ENCODE peak calls at places on chromosomes 1 and 21, in five cellular contexts. One of them, this sample, is unnamed.

GRCh38 chr1:214186118-214186517 is 94.8 kb upstream of the SMYD2 start:
- DNase-seq in upper lobe of right lung: no peak
- DNase-seq in CD8-positive, alpha-beta T cell: no peak
- DNase-seq in transverse colon: no peak
- DNase-seq in SK-N-SH: no peak
- DNase-seq in this sample: no peak

GRCh38 chr1:180136968-180137356 is 17.7 kb upstream of the QSOX1 start:
- DNase-seq in upper lobe of right lung: no peak
- DNase-seq in CD8-positive, alpha-beta T cell: no peak
- DNase-seq in transverse colon: no peak
- DNase-seq in SK-N-SH: no peak
- DNase-seq in this sample: no peak

GRCh38 chr1:14517813-14518180 is 80.7 kb upstream of the KAZN start:
- DNase-seq in upper lobe of right lung: no peak
- DNase-seq in CD8-positive, alpha-beta T cell: no peak
- DNase-seq in transverse colon: no peak
- DNase-seq in SK-N-SH: no peak
- DNase-seq in this sample: no peak

GRCh38 chr21:27787046-27787445 is 820.2 kb upstream of the ADAMTS5 start:
- DNase-seq in upper lobe of right lung: no peak
- DNase-seq in CD8-positive, alpha-beta T cell: no peak
- DNase-seq in transverse colon: no peak
- DNase-seq in SK-N-SH: no peak
- DNase-seq in this sample: no peak

GRCh38 chr21:35984654-35985366 is 75.5 kb downstream of the SETD4 start:
- DNase-seq in upper lobe of right lung: no peak
- DNase-seq in CD8-positive, alpha-beta T cell: no peak
- DNase-seq in transverse colon: no peak
- DNase-seq in SK-N-SH: no peak
- DNase-seq in this sample: no peak

GRCh38 chr1:184982002-184982954 is 8.0 kb upstream of the NIBAN1 start:
- DNase-seq in upper lobe of right lung: peak; percentile 85
- DNase-seq in CD8-positive, alpha-beta T cell: peak; percentile 70
- DNase-seq in transverse colon: peak; percentile 82
- DNase-seq in SK-N-SH: peak; percentile 65
- DNase-seq in this sample: peak; percentile 86

GRCh38 chr1:101914473-101915242 is 82.1 kb downstream of the OLFM3 start:
- DNase-seq in upper lobe of right lung: no peak
- DNase-seq in CD8-positive, alpha-beta T cell: no peak
- DNase-seq in transverse colon: no peak
- DNase-seq in SK-N-SH: no peak
- DNase-seq in this sample: no peak

GRCh38 chr1:152533327-152533938 is 19.2 kb downstream of the CRCT1 start:
- DNase-seq in upper lobe of right lung: no peak
- DNase-seq in CD8-positive, alpha-beta T cell: no peak
- DNase-seq in transverse colon: peak; percentile 56
- DNase-seq in SK-N-SH: peak; percentile 45
- DNase-seq in this sample: no peak

GRCh38 chr1:180854456-180854855 is 58.2 kb upstream of the KIAA1614 start:
- DNase-seq in upper lobe of right lung: no peak
- DNase-seq in CD8-positive, alpha-beta T cell: no peak
- DNase-seq in transverse colon: no peak
- DNase-seq in SK-N-SH: no peak
- DNase-seq in this sample: no peak

GRCh38 chr21:44926364-44927101 is 5.8 kb upstream of the ITGB2 start:
- DNase-seq in upper lobe of right lung: no peak
- DNase-seq in CD8-positive, alpha-beta T cell: peak; percentile 72
- DNase-seq in transverse colon: no peak
- DNase-seq in SK-N-SH: no peak
- DNase-seq in this sample: no peak

GRCh38 chr1:2044510-2045319 is 5.5 kb upstream of the PRKCZ start:
- DNase-seq in upper lobe of right lung: peak; percentile 87
- DNase-seq in CD8-positive, alpha-beta T cell: peak; percentile 71
- DNase-seq in transverse colon: peak; percentile 79
- DNase-seq in SK-N-SH: peak; percentile 97
- DNase-seq in this sample: peak; percentile 91

GRCh38 chr1:149917590-149918144 is at the start of gene SV2A:
- DNase-seq in upper lobe of right lung: no peak
- DNase-seq in CD8-positive, alpha-beta T cell: peak; percentile 51
- DNase-seq in transverse colon: peak; percentile 53
- DNase-seq in SK-N-SH: peak; percentile 95
- DNase-seq in this sample: peak; percentile 54

GRCh38 chr1:198907423-198907746 is 268.5 kb downstream of the PTPRC start:
- DNase-seq in upper lobe of right lung: no peak
- DNase-seq in CD8-positive, alpha-beta T cell: no peak
- DNase-seq in transverse colon: no peak
- DNase-seq in SK-N-SH: no peak
- DNase-seq in this sample: no peak

GRCh38 chr1:16167331-16168143 is 11.7 kb upstream of the EPHA2 start:
- DNase-seq in upper lobe of right lung: peak; percentile 78
- DNase-seq in CD8-positive, alpha-beta T cell: peak; percentile 77
- DNase-seq in transverse colon: peak; percentile 70
- DNase-seq in SK-N-SH: peak; percentile 92
- DNase-seq in this sample: peak; percentile 79

GRCh38 chr1:92503926-92504750 is 17.4 kb upstream of the GFI1 start:
- DNase-seq in upper lobe of right lung: no peak
- DNase-seq in CD8-positive, alpha-beta T cell: no peak
- DNase-seq in transverse colon: no peak
- DNase-seq in SK-N-SH: no peak
- DNase-seq in this sample: no peak

GRCh38 chr21:45417256-45417950 is 12.4 kb downstream of the COL18A1 start:
- DNase-seq in upper lobe of right lung: no peak
- DNase-seq in CD8-positive, alpha-beta T cell: no peak
- DNase-seq in transverse colon: no peak
- DNase-seq in SK-N-SH: no peak
- DNase-seq in this sample: peak; percentile 45

GRCh38 chr1:30986755-30987154 is 78.2 kb upstream of the SDC3 start:
- DNase-seq in upper lobe of right lung: no peak
- DNase-seq in CD8-positive, alpha-beta T cell: no peak
- DNase-seq in transverse colon: no peak
- DNase-seq in SK-N-SH: no peak
- DNase-seq in this sample: no peak

GRCh38 chr1:37051386-37051785 is 17.1 kb upstream of the GRIK3 start:
- DNase-seq in upper lobe of right lung: no peak
- DNase-seq in CD8-positive, alpha-beta T cell: no peak
- DNase-seq in transverse colon: no peak
- DNase-seq in SK-N-SH: peak; percentile 70
- DNase-seq in this sample: no peak

GRCh38 chr1:159493354-159493753 is 42.5 kb downstream of the OR10J5 start:
- DNase-seq in upper lobe of right lung: no peak
- DNase-seq in CD8-positive, alpha-beta T cell: no peak
- DNase-seq in transverse colon: no peak
- DNase-seq in SK-N-SH: no peak
- DNase-seq in this sample: no peak

GRCh38 chr1:84598846-84599741 is 24.9 kb upstream of the CTBS start:
- DNase-seq in upper lobe of right lung: no peak
- DNase-seq in CD8-positive, alpha-beta T cell: no peak
- DNase-seq in transverse colon: no peak
- DNase-seq in SK-N-SH: no peak
- DNase-seq in this sample: no peak

GRCh38 chr1:110524311-110525249 is 5.6 kb upstream of the KCNA10 start:
- DNase-seq in upper lobe of right lung: no peak
- DNase-seq in CD8-positive, alpha-beta T cell: peak; percentile 44
- DNase-seq in transverse colon: peak; percentile 44
- DNase-seq in SK-N-SH: peak; percentile 80
- DNase-seq in this sample: no peak

GRCh38 chr1:156591432-156592157 is at the start of gene NAXE:
- DNase-seq in upper lobe of right lung: peak; percentile 89
- DNase-seq in CD8-positive, alpha-beta T cell: peak; percentile 56
- DNase-seq in transverse colon: peak; percentile 82
- DNase-seq in SK-N-SH: peak; percentile 95
- DNase-seq in this sample: peak; percentile 90

GRCh38 chr1:2105781-2106524 is 55.7 kb downstream of the PRKCZ start:
- DNase-seq in upper lobe of right lung: peak; percentile 68
- DNase-seq in CD8-positive, alpha-beta T cell: no peak
- DNase-seq in transverse colon: no peak
- DNase-seq in SK-N-SH: no peak
- DNase-seq in this sample: peak; percentile 25

GRCh38 chr1:145826030-145826429 is 2.0 kb downstream of the POLR3C start:
- DNase-seq in upper lobe of right lung: no peak
- DNase-seq in CD8-positive, alpha-beta T cell: no peak
- DNase-seq in transverse colon: no peak
- DNase-seq in SK-N-SH: no peak
- DNase-seq in this sample: no peak
- H3K4me3 ChIP-seq in upper lobe of right lung: no peak overlapping the region
- H3K4me3 ChIP-seq in CD8-positive, alpha-beta T cell: no peak overlapping the region
- H3K4me3 ChIP-seq in transverse colon: no peak overlapping the region
- H3K4me3 ChIP-seq in SK-N-SH: peak overlapping the region; percentile 99
- H3K4me3 ChIP-seq in this sample: no peak overlapping the region

GRCh38 chr1:100866901-100867206 is 27.8 kb downstream of the EXTL2 start:
- DNase-seq in upper lobe of right lung: no peak
- DNase-seq in CD8-positive, alpha-beta T cell: no peak
- DNase-seq in transverse colon: no peak
- DNase-seq in SK-N-SH: no peak
- DNase-seq in this sample: no peak
- H3K4me3 ChIP-seq in upper lobe of right lung: no peak overlapping the region
- H3K4me3 ChIP-seq in CD8-positive, alpha-beta T cell: no peak overlapping the region
- H3K4me3 ChIP-seq in transverse colon: no peak overlapping the region
- H3K4me3 ChIP-seq in SK-N-SH: no peak overlapping the region
- H3K4me3 ChIP-seq in this sample: no peak overlapping the region

DNA sequence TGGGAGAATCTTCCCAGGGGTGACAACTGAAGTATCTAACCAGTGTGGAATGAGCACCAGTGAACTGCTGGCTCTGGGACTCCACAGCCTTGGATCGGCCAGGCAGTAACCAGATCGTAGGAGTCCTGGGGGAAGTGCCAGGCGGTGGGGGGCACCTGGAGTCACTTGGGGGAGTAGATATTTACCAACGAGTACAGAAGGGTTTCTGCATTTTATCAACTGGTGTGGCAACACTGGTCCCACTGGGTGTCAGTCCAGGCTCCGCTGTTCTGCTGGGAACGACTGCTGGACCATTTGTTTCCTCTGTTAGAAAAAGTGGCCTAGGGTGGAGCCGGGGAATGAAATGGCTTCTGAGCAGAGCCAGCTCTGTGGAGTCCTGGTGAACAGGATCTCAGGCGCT is 14.4 kb downstream of the HEYL start:
- DNase-seq in upper lobe of right lung: no peak
- DNase-seq in CD8-positive, alpha-beta T cell: no peak
- DNase-seq in transverse colon: no peak
- DNase-seq in SK-N-SH: no peak
- DNase-seq in this sample: no peak
- H3K4me3 ChIP-seq in upper lobe of right lung: no peak overlapping the region
- H3K4me3 ChIP-seq in CD8-positive, alpha-beta T cell: no peak overlapping the region
- H3K4me3 ChIP-seq in transverse colon: no peak overlapping the region
- H3K4me3 ChIP-seq in SK-N-SH: no peak overlapping the region
- H3K4me3 ChIP-seq in this sample: no peak overlapping the region

DNA sequence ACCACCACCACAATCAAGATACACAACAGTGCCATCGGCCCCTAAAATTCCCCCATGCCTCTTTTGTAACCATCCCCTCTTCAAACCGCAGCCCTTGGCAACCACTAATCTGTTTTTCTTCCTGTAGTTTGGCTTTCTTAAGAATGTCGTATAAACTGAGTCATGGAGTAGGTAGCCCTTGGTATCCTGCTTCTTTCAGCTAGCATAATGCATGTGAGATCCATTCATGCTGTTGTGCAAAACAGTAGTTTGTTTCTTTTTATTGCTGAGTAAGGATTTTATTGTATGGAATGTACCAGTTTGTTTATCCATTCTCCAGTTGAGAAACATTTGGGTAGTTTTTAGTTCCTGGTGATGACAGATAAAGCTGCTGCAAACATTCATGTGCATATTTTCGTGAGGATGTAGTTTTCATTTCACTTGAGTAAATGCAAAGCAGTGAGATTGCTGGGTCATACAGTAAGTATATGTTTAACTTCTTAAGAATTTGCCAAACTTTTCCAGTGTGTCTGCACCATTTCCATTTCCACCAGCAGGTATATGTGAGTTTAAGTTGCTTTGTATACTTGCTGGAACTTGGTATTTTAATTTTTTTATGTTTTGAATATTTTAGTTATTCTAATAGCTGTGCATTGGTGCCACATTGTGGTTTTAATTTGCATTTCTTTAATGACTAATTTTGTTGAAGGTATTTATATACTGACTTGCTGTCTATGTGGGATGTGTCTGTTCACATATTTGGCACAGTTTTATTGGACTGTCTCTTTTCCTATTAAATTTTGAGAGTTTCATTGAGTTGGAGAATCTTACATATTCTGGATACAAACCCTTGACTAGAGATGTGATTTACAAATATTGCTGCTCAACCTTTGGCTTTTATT is 148.4 kb upstream of the MAP1LC3C start:
- DNase-seq in upper lobe of right lung: no peak
- DNase-seq in CD8-positive, alpha-beta T cell: no peak
- DNase-seq in transverse colon: no peak
- DNase-seq in SK-N-SH: no peak
- DNase-seq in this sample: no peak
- H3K4me3 ChIP-seq in upper lobe of right lung: peak overlapping the region; percentile 28
- H3K4me3 ChIP-seq in CD8-positive, alpha-beta T cell: no peak overlapping the region
- H3K4me3 ChIP-seq in transverse colon: no peak overlapping the region
- H3K4me3 ChIP-seq in SK-N-SH: no peak overlapping the region
- H3K4me3 ChIP-seq in this sample: no peak overlapping the region

GRCh38 chr21:41866274-41866809 is 12.8 kb downstream of the PRDM15 start:
- DNase-seq in upper lobe of right lung: no peak
- DNase-seq in CD8-positive, alpha-beta T cell: no peak
- DNase-seq in transverse colon: no peak
- DNase-seq in SK-N-SH: no peak
- DNase-seq in this sample: no peak
- H3K4me3 ChIP-seq in upper lobe of right lung: no peak overlapping the region
- H3K4me3 ChIP-seq in CD8-positive, alpha-beta T cell: no peak overlapping the region
- H3K4me3 ChIP-seq in transverse colon: no peak overlapping the region
- H3K4me3 ChIP-seq in SK-N-SH: no peak overlapping the region
- H3K4me3 ChIP-seq in this sample: no peak overlapping the region

This sample was measured in right cardiac atrium.